ENCODE peak calls at places on chromosomes 2 and 18, in ten cellular contexts. B is glutamatergic neuron, Z is K562, K is heart right ventricle, I is heart left ventricle, M is A549, E is cardiac muscle cell, T is chondrocyte, N is dorsolateral prefrontal cortex, P is H9. C is an unnamed sample.

GRCh38 chr2:202118168-202118567 is 45.1 kb downstream of the KIAA2012 start:
- DNase-seq in E (no peak), P (no peak), K (no peak), Z (no peak), I (no peak), N (no peak), T (no peak), B (no peak), M (no peak), C (no peak)

GRCh38 chr2:177908182-177908581 is 164.4 kb downstream of the PDE11A start:
- DNase-seq in I (no peak), Z (no peak), M (no peak), P (peak; percentile 38), N (no peak), K (no peak), B (no peak), T (no peak), E (no peak), C (no peak)

GRCh38 chr2:95309599-95309998 is 12.5 kb downstream of the KCNIP3 start:
- DNase-seq in B (no peak), E (no peak), N (no peak), I (no peak), T (no peak), K (no peak), M (no peak), P (no peak), Z (no peak), C (no peak)

GRCh38 chr2:157442136-157442535 is 1.8 kb downstream of the CYTIP start:
- DNase-seq in Z (no peak), E (no peak), P (no peak), K (no peak), B (no peak), N (no peak), M (no peak), I (no peak), T (no peak), C (no peak)

GRCh38 chr2:235856820-235857185 is 311.4 kb downstream of the GBX2 start:
- DNase-seq in B (no peak), M (no peak), T (no peak), K (no peak), E (no peak), I (no peak), N (peak; percentile 50), Z (no peak), P (no peak), C (no peak)

GRCh38 chr18:49846263-49846662 is 32.9 kb upstream of the ACAA2 start:
- DNase-seq in E (no peak), M (no peak), Z (no peak), P (no peak), N (no peak), T (no peak), B (no peak), I (no peak), K (no peak), C (no peak)

GRCh38 chr2:238950551-238950950 is 102.7 kb downstream of the TWIST2 start:
- DNase-seq in E (no peak), P (peak; percentile 28), K (no peak), N (no peak), M (no peak), Z (no peak), T (no peak), B (no peak), I (no peak), C (no peak)

GRCh38 chr2:99480390-99480789 is 9.4 kb downstream of the REV1 start:
- DNase-seq in N (no peak), T (no peak), K (no peak), Z (no peak), M (no peak), P (no peak), I (no peak), E (no peak), B (no peak), C (no peak)

GRCh38 chr2:19810637-19811036 is 91.1 kb downstream of the TTC32 start:
- DNase-seq in N (no peak), B (no peak), M (no peak), K (peak; percentile 31), P (no peak), T (no peak), E (no peak), Z (no peak), I (peak; percentile 34), C (no peak)

GRCh38 chr2:229392214-229392613 is 121.1 kb upstream of the PID1 start:
- DNase-seq in M (no peak), P (no peak), I (no peak), E (no peak), B (no peak), T (no peak), N (no peak), K (no peak), Z (no peak), C (no peak)

GRCh38 chr2:111702119-111702808 is 181.7 kb downstream of the ANAPC1 start:
- DNase-seq in E (peak; percentile 56), B (peak; percentile 74), P (peak; percentile 82), N (no peak), T (no peak), I (peak; percentile 57), Z (peak; percentile 79), K (peak; percentile 24), M (peak; percentile 73), C (peak; percentile 61)

GRCh38 chr2:65637061-65637460 is 204.7 kb upstream of the SPRED2 start:
- DNase-seq in N (no peak), E (no peak), I (no peak), T (no peak), B (no peak), K (no peak), M (no peak), P (no peak), Z (no peak), C (no peak)

GRCh38 chr2:65640793-65641103 is 208.3 kb upstream of the SPRED2 start:
- DNase-seq in M (no peak), T (no peak), I (no peak), P (no peak), Z (no peak), N (no peak), E (no peak), K (no peak), B (no peak), C (no peak)

GRCh38 chr2:65639156-65639876 is 206.9 kb upstream of the SPRED2 start:
- DNase-seq in E (no peak), K (no peak), I (no peak), N (no peak), T (no peak), P (no peak), M (no peak), B (no peak), Z (no peak), C (no peak)

GRCh38 chr2:65636024-65636423 is 203.6 kb upstream of the SPRED2 start:
- DNase-seq in B (no peak), I (no peak), M (no peak), T (no peak), N (no peak), P (no peak), E (no peak), Z (no peak), K (no peak), C (no peak)

DNA sequence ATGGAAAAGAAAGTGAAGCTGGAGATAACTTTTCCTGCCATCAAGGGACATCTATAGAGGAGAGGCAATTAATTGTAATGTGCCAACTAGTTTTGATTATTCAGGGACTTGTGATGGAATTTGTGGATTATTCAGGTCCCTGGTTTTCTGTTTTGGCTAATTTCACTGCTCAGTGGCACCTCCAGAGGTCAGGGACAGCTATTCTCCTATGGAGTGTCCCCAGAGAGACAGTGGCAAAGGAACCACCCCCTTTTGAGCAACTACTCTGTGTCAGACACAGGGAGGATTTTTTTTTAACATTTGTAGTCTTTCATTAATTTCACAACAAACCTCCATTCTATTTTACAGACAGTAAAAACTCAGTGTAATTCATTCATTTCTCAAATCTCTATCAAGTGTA is 206.0 kb upstream of the SPRED2 start:
- DNase-seq in Z (peak; percentile 51), N (no peak), K (no peak), B (no peak), E (no peak), T (no peak), P (no peak), M (no peak), I (no peak), C (no peak)
- TF ChIP-seq CTCF in Z (peak; percentile 38), N (no peak), K (no peak), B (peak; percentile 21), E (no peak), T (peak; percentile 33), P (peak; percentile 55), M (peak; percentile 11), I (no peak), C (peak; percentile 46)

GRCh38 chr2:28357055-28357454 is 35.6 kb upstream of the FOSL2 start:
- DNase-seq in M (no peak), P (no peak), Z (no peak), T (peak; percentile 52), N (no peak), K (no peak), E (no peak), I (no peak), B (no peak), C (no peak)
- TF ChIP-seq CTCF in M (no peak), P (no peak), Z (no peak), T (no peak), N (no peak), K (no peak), E (no peak), I (no peak), B (no peak), C (no peak)

DNA sequence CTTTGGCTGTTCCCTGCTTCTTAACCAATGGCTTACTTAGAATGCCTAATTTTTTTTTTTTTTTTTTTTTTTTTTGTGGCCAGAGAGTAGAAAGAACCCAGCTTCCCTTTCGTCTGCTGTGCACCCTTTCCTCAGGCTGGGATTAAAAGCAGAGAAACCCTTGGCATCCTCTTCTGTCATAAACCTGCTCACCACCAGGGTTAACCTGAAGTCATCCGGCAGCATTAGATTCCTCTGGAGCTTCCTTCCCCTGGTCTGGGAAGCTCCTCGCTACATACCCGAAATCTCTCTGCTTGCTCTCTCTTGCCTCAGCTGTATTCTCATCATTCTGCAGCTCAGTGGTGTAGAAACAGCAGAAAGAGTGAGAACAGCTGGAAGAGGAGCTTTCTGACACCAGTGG is 339.1 kb upstream of the MEIS1 start:
- DNase-seq in Z (peak; percentile 12), K (no peak), E (no peak), N (no peak), T (no peak), M (no peak), P (peak; percentile 55), B (no peak), I (no peak), C (no peak)
- TF ChIP-seq CTCF in Z (no peak), K (no peak), E (no peak), N (no peak), T (no peak), M (no peak), P (peak; percentile 58), B (peak; percentile 18), I (no peak), C (peak; percentile 38)

GRCh38 chr18:12604445-12605007 is 53.4 kb downstream of the SPIRE1 start:
- DNase-seq in N (no peak), I (no peak), E (no peak), P (no peak), M (no peak), K (no peak), T (no peak), Z (no peak), B (no peak), C (no peak)
- TF ChIP-seq CTCF in N (no peak), I (no peak), E (peak; percentile 5), P (peak; percentile 36), M (no peak), K (no peak), T (peak; percentile 55), Z (peak; percentile 22), B (peak; percentile 30), C (peak; percentile 22)

C was measured in neural crest cell.